ENCODE peak calls at places on chromosome 12, in ten cellular contexts. G is endothelial cell of umbilical vein, Y is HCT116, U is WTC11, W is GM12878, B is A549, C is HepG2, R is SK-N-SH, E is K562, Z is H1. D is an unnamed sample.

GRCh38 chr12:14417717-14418116 is 52.2 kb downstream of the ATF7IP start:
- DNase-seq in G (peak; percentile 96), Y (no peak), U (peak; percentile 77), W (no peak), B (no peak), C (peak; percentile 33), R (peak; percentile 46), E (peak; percentile 26), Z (peak; percentile 72), D (peak; percentile 49)

GRCh38 chr12:40192704-40193255 is 32.0 kb upstream of the LRRK2 start:
- DNase-seq in G (peak; percentile 38), Y (no peak), U (no peak), W (peak; percentile 86), B (no peak), C (no peak), R (no peak), E (no peak), Z (no peak), D (peak; percentile 70)

GRCh38 chr12:127280393-127281275 is 986.3 kb upstream of the TMEM132C start:
- DNase-seq in G (no peak), Y (peak; percentile 62), U (peak; percentile 74), W (no peak), B (peak; percentile 3), C (peak; percentile 4), R (peak; percentile 33), E (peak; percentile 81), Z (peak; percentile 99), D (no peak)

GRCh38 chr12:48183091-48183875 is at the start of gene CCDC184:
- DNase-seq in G (peak; percentile 82), Y (peak; percentile 57), U (peak; percentile 74), W (peak; percentile 24), B (peak; percentile 83), C (no peak), R (peak; percentile 91), E (peak; percentile 47), Z (peak; percentile 83), D (peak; percentile 26)

GRCh38 chr12:3646561-3647241 is 106.2 kb downstream of the CRACR2A start:
- DNase-seq in G (peak; percentile 24), Y (no peak), U (no peak), W (no peak), B (no peak), C (no peak), R (no peak), E (no peak), Z (no peak), D (no peak)

GRCh38 chr12:11517080-11517479 is 121.7 kb upstream of the PRB2 start:
- DNase-seq in G (no peak), Y (no peak), U (no peak), W (no peak), B (no peak), C (no peak), R (no peak), E (no peak), Z (no peak), D (no peak)

GRCh38 chr12:124397807-124398577 is 103.1 kb downstream of the RFLNA start:
- DNase-seq in G (no peak), Y (no peak), U (no peak), W (no peak), B (no peak), C (no peak), R (no peak), E (peak; percentile 35), Z (no peak), D (no peak)

GRCh38 chr12:115507951-115508722 is 769.4 kb downstream of the MED13L start:
- DNase-seq in G (no peak), Y (no peak), U (peak; percentile 84), W (no peak), B (no peak), C (peak; percentile 94), R (no peak), E (no peak), Z (peak; percentile 79), D (no peak)

GRCh38 chr12:99765469-99766114 is 118.0 kb downstream of the GARIN6 start:
- DNase-seq in G (no peak), Y (no peak), U (no peak), W (no peak), B (no peak), C (no peak), R (no peak), E (no peak), Z (no peak), D (no peak)

GRCh38 chr12:15788266-15789214 is 648 bp downstream of the EPS8 start:
- DNase-seq in G (peak; percentile 53), Y (peak; percentile 34), U (peak; percentile 59), W (peak; percentile 28), B (peak; percentile 47), C (peak; percentile 48), R (no peak), E (peak; percentile 4), Z (no peak), D (peak; percentile 16)

GRCh38 chr12:52086366-52086765 is 6.9 kb downstream of the SMIM41 start:
- DNase-seq in G (no peak), Y (no peak), U (no peak), W (no peak), B (no peak), C (no peak), R (peak; percentile 7), E (no peak), Z (no peak), D (no peak)

GRCh38 chr12:78418919-78419318 is 445.7 kb upstream of the SYT1 start:
- DNase-seq in G (no peak), Y (no peak), U (no peak), W (no peak), B (no peak), C (no peak), R (no peak), E (no peak), Z (no peak), D (peak; percentile 10)

GRCh38 chr12:121400332-121401139 is 618 bp downstream of the RNF34 start:
- DNase-seq in G (peak; percentile 57), Y (peak; percentile 22), U (peak; percentile 28), W (peak; percentile 56), B (no peak), C (peak; percentile 43), R (peak; percentile 69), E (peak; percentile 34), Z (no peak), D (peak; percentile 69)

GRCh38 chr12:67747869-67748760 is 99.6 kb downstream of the DYRK2 start:
- DNase-seq in G (no peak), Y (peak; percentile 42), U (no peak), W (no peak), B (peak; percentile 15), C (peak; percentile 87), R (no peak), E (no peak), Z (no peak), D (no peak)

GRCh38 chr12:122422769-122423257 is 344 bp upstream of the CLIP1 start:
- DNase-seq in G (peak; percentile 49), Y (no peak), U (peak; percentile 39), W (no peak), B (peak; percentile 35), C (peak; percentile 49), R (no peak), E (peak; percentile 59), Z (peak; percentile 65), D (peak; percentile 75)

GRCh38 chr12:124053855-124054254 is 80.8 kb downstream of the ZNF664 start:
- DNase-seq in G (peak; percentile 92), Y (peak; percentile 12), U (peak; percentile 70), W (no peak), B (peak; percentile 44), C (peak; percentile 52), R (peak; percentile 44), E (peak; percentile 43), Z (peak; percentile 61), D (peak; percentile 54)

GRCh38 chr12:8475508-8475907 is 19.7 kb downstream of the CLEC6A start:
- DNase-seq in G (no peak), Y (no peak), U (no peak), W (no peak), B (no peak), C (no peak), R (no peak), E (no peak), Z (no peak), D (no peak)

GRCh38 chr12:39620664-39621658 is 1.4 kb upstream of the ABCD2 start:
- DNase-seq in G (no peak), Y (no peak), U (no peak), W (peak; percentile 64), B (no peak), C (no peak), R (no peak), E (no peak), Z (no peak), D (no peak)

GRCh38 chr12:591167-591570 is 72.1 kb downstream of the NINJ2 start:
- DNase-seq in G (no peak), Y (no peak), U (no peak), W (no peak), B (no peak), C (no peak), R (peak; percentile 63), E (no peak), Z (no peak), D (no peak)
- TF ChIP-seq CTCF in G (no peak), Y (peak; percentile 16), U (no peak), W (no peak), B (no peak), C (peak; percentile 28), R (no peak), E (no peak), Z (peak; percentile 11), D (peak; percentile 4)

GRCh38 chr12:57896139-57896436 is 45.3 kb upstream of the ATP23 start:
- DNase-seq in G (no peak), Y (no peak), U (no peak), W (no peak), B (no peak), C (no peak), R (no peak), E (no peak), Z (no peak), D (no peak)
- TF ChIP-seq MAX in G (no peak), Y (no peak), U (no peak), W (no peak), B (no peak), C (no peak), R (no peak), E (no peak), Z (no peak), D (no peak)

DNA sequence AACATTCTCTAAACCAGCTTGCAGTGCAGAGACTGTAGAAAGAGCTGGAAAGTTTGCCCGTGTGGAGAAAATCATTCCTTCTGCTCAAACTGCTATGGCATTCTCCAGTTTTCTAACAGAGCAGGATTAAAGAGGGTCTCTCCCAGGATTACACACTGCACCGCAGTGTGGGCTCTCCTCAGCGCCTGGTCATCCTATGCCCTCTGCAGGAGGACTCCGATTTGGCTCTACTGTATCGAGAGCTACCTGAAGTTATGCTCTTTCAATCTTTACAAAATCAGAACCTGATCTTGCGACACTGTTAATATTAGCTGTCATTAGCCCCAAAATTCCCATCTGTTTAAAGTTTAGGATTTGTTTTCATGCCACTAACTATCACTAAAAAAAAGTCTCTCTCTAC is 33.0 kb downstream of the BHLHE41 start:
- DNase-seq in G (no peak), Y (no peak), U (peak; percentile 40), W (no peak), B (no peak), C (no peak), R (peak; percentile 40), E (no peak), Z (no peak), D (no peak)
- TF ChIP-seq CTCF in G (no peak), Y (peak; percentile 22), U (no peak), W (no peak), B (no peak), C (no peak), R (peak; percentile 34), E (no peak), Z (peak; percentile 49), D (no peak)

DNA sequence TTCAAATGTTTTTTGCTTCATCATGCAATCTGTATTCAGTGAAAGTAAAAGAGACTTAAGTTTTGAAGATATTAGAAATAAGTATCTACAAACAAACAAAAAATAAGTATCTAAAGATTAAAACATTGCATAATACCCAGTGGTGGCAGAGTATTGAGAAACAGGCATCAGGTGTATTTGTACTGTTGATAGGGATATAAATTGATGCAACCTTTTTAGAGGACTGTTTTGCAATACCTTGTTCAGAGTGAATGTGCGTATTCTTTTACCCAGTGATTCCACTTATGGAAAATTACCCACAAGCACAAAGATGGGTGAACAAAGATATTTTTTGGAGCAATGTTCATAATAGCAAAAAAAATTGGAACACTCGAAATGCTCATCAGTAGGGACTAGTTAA is 60.9 kb downstream of the RAB35 start:
- DNase-seq in G (no peak), Y (no peak), U (no peak), W (no peak), B (no peak), C (peak; percentile 81), R (no peak), E (no peak), Z (no peak), D (no peak)
- TF ChIP-seq MAX in G (no peak), Y (no peak), U (no peak), W (no peak), B (no peak), C (no peak), R (no peak), E (no peak), Z (no peak), D (no peak)